ENCODE peak calls at places on chromosomes 4 and X, in eight cellular contexts. D is dermis blood vessel endothelial cell; H is WTC11; A is EH; Z is esophagus muscularis mucosa; G is stimulated activated naive B cell treated with anti-CD40 and anti-IgM and Interleukin-4, amounts not matched to agents 10 μg/mL and 1 μg/mL and 100 μg/mL, for 72 hours; T is right cardiac atrium; K is HT1080. V is an unnamed sample.

GRCh38 chrX:109890300-109890699 is 112.6 kb upstream of the TMEM164 start:
- DNase-seq in D (no peak), H (no peak), A (no peak), Z (no peak), G (no peak), T (no peak), K (no peak), V (no peak)

GRCh38 chr4:6971536-6972374 is 62.1 kb downstream of the TBC1D14 start:
- DNase-seq in D (no peak), H (no peak), A (no peak), Z (no peak), G (no peak), T (no peak), K (no peak), V (no peak)

GRCh38 chrX:17459596-17459995 is 84.6 kb downstream of the NHS start:
- DNase-seq in D (no peak), H (no peak), A (peak), Z (no peak), G (no peak), T (no peak), K (peak), V (no peak)

GRCh38 chr4:123343400-123344060 is 53.1 kb upstream of the SPRY1 start:
- DNase-seq in D (peak), H (no peak), A (no peak), Z (no peak), G (no peak), T (no peak), K (no peak), V (no peak)

GRCh38 chr4:37471971-37472370 is 214.2 kb downstream of the RELL1 start:
- DNase-seq in D (no peak), H (no peak), A (no peak), Z (no peak), G (no peak), T (peak), K (no peak), V (no peak)

GRCh38 chr4:77631276-77631675 is 25.7 kb downstream of the CXCL13 start:
- DNase-seq in D (no peak), H (no peak), A (no peak), Z (no peak), G (no peak), T (no peak), K (no peak), V (no peak)

GRCh38 chr4:777520-778262 is 48.2 kb downstream of the CPLX1 start:
- DNase-seq in D (no peak), H (no peak), A (no peak), Z (no peak), G (no peak), T (no peak), K (no peak), V (no peak)

GRCh38 chr4:94650690-94651089 is 107.1 kb upstream of the BMPR1B start:
- DNase-seq in D (no peak), H (no peak), A (no peak), Z (no peak), G (no peak), T (no peak), K (no peak), V (no peak)

GRCh38 chrX:115624916-115625315 is 63.9 kb downstream of the PLS3 start:
- DNase-seq in D (no peak), H (no peak), A (no peak), Z (no peak), G (no peak), T (no peak), K (no peak), V (no peak)

V was measured in sigmoid colon.